ENCODE peak calls at places on chromosomes 3 and 15, in seven cellular contexts. One of them, this sample, is unnamed.

GRCh38 chr15:80699981-80700380 is 4.9 kb downstream of the ABHD17C start:
- DNase-seq in progenitor cell of endocrine pancreas: no peak
- DNase-seq in hepatocyte: no peak
- DNase-seq in CD8-positive, alpha-beta T cell: no peak
- DNase-seq in AG10803: no peak
- DNase-seq in A549: no peak
- DNase-seq in thyroid gland: no peak
- DNase-seq in this sample: no peak

GRCh38 chr15:80780416-80781221 is 1.4 kb downstream of the CEMIP start:
- DNase-seq in progenitor cell of endocrine pancreas: peak; percentile 83
- DNase-seq in hepatocyte: peak; percentile 85
- DNase-seq in CD8-positive, alpha-beta T cell: no peak
- DNase-seq in AG10803: peak; percentile 62
- DNase-seq in A549: peak; percentile 57
- DNase-seq in thyroid gland: peak; percentile 64
- DNase-seq in this sample: peak; percentile 78

GRCh38 chr3:193970773-193971206 is 165.2 kb upstream of the HES1 start:
- DNase-seq in progenitor cell of endocrine pancreas: no peak
- DNase-seq in hepatocyte: no peak
- DNase-seq in CD8-positive, alpha-beta T cell: no peak
- DNase-seq in AG10803: no peak
- DNase-seq in A549: no peak
- DNase-seq in thyroid gland: no peak
- DNase-seq in this sample: no peak

GRCh38 chr15:84034831-84035753 is 200.5 kb upstream of the GOLGA6L4 start:
- DNase-seq in progenitor cell of endocrine pancreas: no peak
- DNase-seq in hepatocyte: peak; percentile 58
- DNase-seq in CD8-positive, alpha-beta T cell: no peak
- DNase-seq in AG10803: peak; percentile 31
- DNase-seq in A549: no peak
- DNase-seq in thyroid gland: no peak
- DNase-seq in this sample: no peak

GRCh38 chr15:40175160-40175559 is 14.3 kb downstream of the BUB1B start:
- DNase-seq in progenitor cell of endocrine pancreas: no peak
- DNase-seq in hepatocyte: no peak
- DNase-seq in CD8-positive, alpha-beta T cell: no peak
- DNase-seq in AG10803: peak; percentile 13
- DNase-seq in A549: no peak
- DNase-seq in thyroid gland: no peak
- DNase-seq in this sample: no peak

GRCh38 chr15:89368566-89369223 is 34.1 kb upstream of the POLG start:
- DNase-seq in progenitor cell of endocrine pancreas: no peak
- DNase-seq in hepatocyte: no peak
- DNase-seq in CD8-positive, alpha-beta T cell: no peak
- DNase-seq in AG10803: no peak
- DNase-seq in A549: no peak
- DNase-seq in thyroid gland: no peak
- DNase-seq in this sample: no peak

GRCh38 chr15:82680200-82681102 is 29.2 kb downstream of the AP3B2 start:
- DNase-seq in progenitor cell of endocrine pancreas: peak; percentile 87
- DNase-seq in hepatocyte: peak; percentile 93
- DNase-seq in CD8-positive, alpha-beta T cell: peak; percentile 90
- DNase-seq in AG10803: no peak
- DNase-seq in A549: peak; percentile 67
- DNase-seq in thyroid gland: peak; percentile 85
- DNase-seq in this sample: peak; percentile 73

GRCh38 chr15:101242999-101243336 is 8.9 kb downstream of the CHSY1 start:
- DNase-seq in progenitor cell of endocrine pancreas: no peak
- DNase-seq in hepatocyte: no peak
- DNase-seq in CD8-positive, alpha-beta T cell: no peak
- DNase-seq in AG10803: no peak
- DNase-seq in A549: no peak
- DNase-seq in thyroid gland: peak; percentile 47
- DNase-seq in this sample: no peak

GRCh38 chr3:197706658-197707057 is 30.0 kb downstream of the RUBCN start:
- DNase-seq in progenitor cell of endocrine pancreas: no peak
- DNase-seq in hepatocyte: no peak
- DNase-seq in CD8-positive, alpha-beta T cell: no peak
- DNase-seq in AG10803: no peak
- DNase-seq in A549: no peak
- DNase-seq in thyroid gland: no peak
- DNase-seq in this sample: no peak

GRCh38 chr3:115280531-115280930 is 133.4 kb upstream of the ZBTB20 start:
- DNase-seq in progenitor cell of endocrine pancreas: no peak
- DNase-seq in hepatocyte: no peak
- DNase-seq in CD8-positive, alpha-beta T cell: no peak
- DNase-seq in AG10803: peak; percentile 30
- DNase-seq in A549: no peak
- DNase-seq in thyroid gland: no peak
- DNase-seq in this sample: no peak

GRCh38 chr3:13277860-13278531 is 142.1 kb downstream of the NUP210 start:
- DNase-seq in progenitor cell of endocrine pancreas: no peak
- DNase-seq in hepatocyte: no peak
- DNase-seq in CD8-positive, alpha-beta T cell: no peak
- DNase-seq in AG10803: no peak
- DNase-seq in A549: no peak
- DNase-seq in thyroid gland: no peak
- DNase-seq in this sample: peak; percentile 9

GRCh38 chr15:64092075-64092820 is 1.4 kb downstream of the CIAO2A start:
- DNase-seq in progenitor cell of endocrine pancreas: no peak
- DNase-seq in hepatocyte: no peak
- DNase-seq in CD8-positive, alpha-beta T cell: no peak
- DNase-seq in AG10803: no peak
- DNase-seq in A549: no peak
- DNase-seq in thyroid gland: no peak
- DNase-seq in this sample: no peak
- TF ChIP-seq CTCF in progenitor cell of endocrine pancreas: no peak
- TF ChIP-seq CTCF in hepatocyte: peak; percentile 38
- TF ChIP-seq CTCF in CD8-positive, alpha-beta T cell: peak; percentile 47
- TF ChIP-seq CTCF in AG10803: no peak
- TF ChIP-seq CTCF in A549: peak; percentile 19
- TF ChIP-seq CTCF in thyroid gland: no peak
- TF ChIP-seq CTCF in this sample: no peak

GRCh38 chr3:105366302-105367062 is at the start of gene ALCAM:
- DNase-seq in progenitor cell of endocrine pancreas: peak; percentile 89
- DNase-seq in hepatocyte: peak; percentile 98
- DNase-seq in CD8-positive, alpha-beta T cell: peak; percentile 79
- DNase-seq in AG10803: peak; percentile 98
- DNase-seq in A549: peak; percentile 82
- DNase-seq in thyroid gland: peak; percentile 98
- DNase-seq in this sample: peak; percentile 84
- TF ChIP-seq CTCF in progenitor cell of endocrine pancreas: peak; percentile 41
- TF ChIP-seq CTCF in hepatocyte: peak; percentile 87
- TF ChIP-seq CTCF in CD8-positive, alpha-beta T cell: no peak
- TF ChIP-seq CTCF in AG10803: peak; percentile 65
- TF ChIP-seq CTCF in A549: peak; percentile 78
- TF ChIP-seq CTCF in thyroid gland: peak; percentile 75
- TF ChIP-seq CTCF in this sample: no peak

DNA sequence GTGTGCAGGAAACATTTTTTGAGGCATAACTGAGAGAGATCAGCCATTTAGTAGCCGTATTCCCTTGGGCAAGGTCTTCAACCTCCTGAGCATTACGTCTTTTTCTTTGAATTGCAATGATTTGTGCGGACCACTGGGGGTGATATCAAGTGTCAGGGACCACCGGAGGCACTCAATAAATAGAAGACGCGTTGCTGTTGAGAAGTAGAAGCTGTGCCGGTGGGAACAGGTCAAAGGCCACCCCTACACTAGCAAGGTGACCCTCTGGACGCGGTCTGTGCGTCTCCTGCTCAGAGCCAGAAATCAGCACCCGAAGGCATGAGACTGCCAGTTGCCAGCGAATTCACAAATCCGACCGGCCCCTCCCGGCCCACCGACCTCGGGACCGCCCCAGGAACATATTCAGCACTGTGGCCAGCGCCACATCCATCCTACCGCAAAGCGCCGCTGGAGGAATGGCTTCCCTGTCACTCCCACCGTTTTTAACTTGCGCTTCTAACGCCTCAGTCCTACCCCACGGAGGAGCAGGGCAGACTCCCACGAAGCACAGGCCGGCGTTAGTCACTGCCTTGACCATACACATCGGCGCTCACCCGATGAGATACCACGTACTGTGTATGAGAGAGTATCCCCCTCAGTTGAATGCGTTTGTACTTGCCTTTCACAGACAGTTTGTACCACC is 1.4 kb upstream of the GHSR start:
- DNase-seq in progenitor cell of endocrine pancreas: peak; percentile 52
- DNase-seq in hepatocyte: peak; percentile 64
- DNase-seq in CD8-positive, alpha-beta T cell: no peak
- DNase-seq in AG10803: peak; percentile 9
- DNase-seq in A549: no peak
- DNase-seq in thyroid gland: peak; percentile 39
- DNase-seq in this sample: peak; percentile 45
- TF ChIP-seq CTCF in progenitor cell of endocrine pancreas: no peak
- TF ChIP-seq CTCF in hepatocyte: no peak
- TF ChIP-seq CTCF in CD8-positive, alpha-beta T cell: no peak
- TF ChIP-seq CTCF in AG10803: no peak
- TF ChIP-seq CTCF in A549: no peak
- TF ChIP-seq CTCF in thyroid gland: no peak
- TF ChIP-seq CTCF in this sample: no peak

GRCh38 chr3:14522129-14522691 is 17.9 kb downstream of the GRIP2 start:
- DNase-seq in progenitor cell of endocrine pancreas: no peak
- DNase-seq in hepatocyte: no peak
- DNase-seq in CD8-positive, alpha-beta T cell: no peak
- DNase-seq in AG10803: no peak
- DNase-seq in A549: no peak
- DNase-seq in thyroid gland: no peak
- DNase-seq in this sample: no peak

GRCh38 chr3:14520149-14520548 is 20.0 kb downstream of the GRIP2 start:
- DNase-seq in progenitor cell of endocrine pancreas: no peak
- DNase-seq in hepatocyte: no peak
- DNase-seq in CD8-positive, alpha-beta T cell: no peak
- DNase-seq in AG10803: no peak
- DNase-seq in A549: no peak
- DNase-seq in thyroid gland: no peak
- DNase-seq in this sample: no peak

GRCh38 chr3:14521611-14522010 is 18.5 kb downstream of the GRIP2 start:
- DNase-seq in progenitor cell of endocrine pancreas: no peak
- DNase-seq in hepatocyte: no peak
- DNase-seq in CD8-positive, alpha-beta T cell: no peak
- DNase-seq in AG10803: no peak
- DNase-seq in A549: no peak
- DNase-seq in thyroid gland: no peak
- DNase-seq in this sample: no peak

GRCh38 chr3:14519406-14519805 is 20.7 kb downstream of the GRIP2 start:
- DNase-seq in progenitor cell of endocrine pancreas: no peak
- DNase-seq in hepatocyte: no peak
- DNase-seq in CD8-positive, alpha-beta T cell: no peak
- DNase-seq in AG10803: no peak
- DNase-seq in A549: no peak
- DNase-seq in thyroid gland: no peak
- DNase-seq in this sample: no peak

DNA sequence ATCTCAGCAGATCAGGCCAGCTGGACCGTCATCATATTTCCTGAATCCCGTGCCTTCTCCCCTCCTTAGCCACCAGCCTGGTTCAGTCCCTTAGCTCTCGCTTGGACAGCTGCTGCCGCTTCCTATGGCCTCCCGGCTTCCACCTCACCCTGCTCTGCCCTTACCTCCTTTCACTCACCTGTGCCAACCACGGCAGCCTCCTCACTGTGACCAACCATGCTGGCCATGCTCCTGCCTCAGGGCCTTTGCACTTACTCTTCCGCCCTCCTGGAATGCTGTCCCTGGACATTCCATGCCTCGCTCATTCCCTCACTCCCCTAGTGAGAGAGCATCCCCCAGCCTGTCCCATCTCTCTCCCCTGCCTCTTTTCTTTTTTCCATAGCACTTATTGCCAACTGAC is 19.2 kb downstream of the GRIP2 start:
- DNase-seq in progenitor cell of endocrine pancreas: no peak
- DNase-seq in hepatocyte: no peak
- DNase-seq in CD8-positive, alpha-beta T cell: no peak
- DNase-seq in AG10803: no peak
- DNase-seq in A549: no peak
- DNase-seq in thyroid gland: no peak
- DNase-seq in this sample: no peak
- TF ChIP-seq CTCF in progenitor cell of endocrine pancreas: no peak
- TF ChIP-seq CTCF in hepatocyte: no peak
- TF ChIP-seq CTCF in CD8-positive, alpha-beta T cell: no peak
- TF ChIP-seq CTCF in AG10803: no peak
- TF ChIP-seq CTCF in A549: no peak
- TF ChIP-seq CTCF in thyroid gland: no peak
- TF ChIP-seq CTCF in this sample: no peak

GRCh38 chr3:139934557-139935070 is 371 bp upstream of the CLSTN2 start:
- DNase-seq in progenitor cell of endocrine pancreas: peak; percentile 57
- DNase-seq in hepatocyte: peak; percentile 81
- DNase-seq in CD8-positive, alpha-beta T cell: no peak
- DNase-seq in AG10803: no peak
- DNase-seq in A549: peak; percentile 22
- DNase-seq in thyroid gland: peak; percentile 37
- DNase-seq in this sample: peak; percentile 43
- TF ChIP-seq CTCF in progenitor cell of endocrine pancreas: peak; percentile 63
- TF ChIP-seq CTCF in hepatocyte: peak; percentile 71
- TF ChIP-seq CTCF in CD8-positive, alpha-beta T cell: no peak
- TF ChIP-seq CTCF in AG10803: peak; percentile 6
- TF ChIP-seq CTCF in A549: no peak
- TF ChIP-seq CTCF in thyroid gland: peak; percentile 15
- TF ChIP-seq CTCF in this sample: no peak

GRCh38 chr15:45187578-45187893 is 230 bp downstream of the SHF start:
- DNase-seq in progenitor cell of endocrine pancreas: no peak
- DNase-seq in hepatocyte: no peak
- DNase-seq in CD8-positive, alpha-beta T cell: no peak
- DNase-seq in AG10803: no peak
- DNase-seq in A549: no peak
- DNase-seq in thyroid gland: no peak
- DNase-seq in this sample: no peak
- TF ChIP-seq CTCF in progenitor cell of endocrine pancreas: peak; percentile 19
- TF ChIP-seq CTCF in hepatocyte: no peak
- TF ChIP-seq CTCF in CD8-positive, alpha-beta T cell: no peak
- TF ChIP-seq CTCF in AG10803: no peak
- TF ChIP-seq CTCF in A549: no peak
- TF ChIP-seq CTCF in thyroid gland: no peak
- TF ChIP-seq CTCF in this sample: no peak

This sample was measured in mesothelial cell of epicardium.